ENCODE peak calls at places on chromosome 7, in four cellular contexts. I is trophoblast cell, S is HCT116, Y is IMR-90. G is an unnamed sample.

GRCh38 chr7:76393116-76394031 is 16.1 kb downstream of the SSC4D start:
- DNase-seq in I (peak; percentile 87), S (peak; percentile 71), Y (peak; percentile 71), G (peak; percentile 82)

GRCh38 chr7:157320607-157320979 is 16.2 kb upstream of the DNAJB6 start:
- DNase-seq in I (no peak), S (no peak), Y (peak; percentile 54), G (no peak)

GRCh38 chr7:2978403-2978802 is 65.3 kb downstream of the CARD11 start:
- DNase-seq in I (no peak), S (no peak), Y (no peak), G (no peak)

GRCh38 chr7:108581655-108582491 is 12.2 kb downstream of the DNAJB9 start:
- DNase-seq in I (peak; percentile 42), S (no peak), Y (no peak), G (peak; percentile 53)

GRCh38 chr7:24738577-24738976 is 18.7 kb downstream of the GSDME start:
- DNase-seq in I (no peak), S (no peak), Y (no peak), G (no peak)

GRCh38 chr7:20666444-20666843 is 51.0 kb downstream of the ABCB5 start:
- DNase-seq in I (no peak), S (no peak), Y (no peak), G (no peak)

GRCh38 chr7:123674399-123675091 is 18.9 kb downstream of the LMOD2 start:
- DNase-seq in I (no peak), S (no peak), Y (peak; percentile 13), G (no peak)

GRCh38 chr7:40804477-40805215 is 669.8 kb downstream of the SUGCT start:
- DNase-seq in I (no peak), S (no peak), Y (no peak), G (no peak)

GRCh38 chr7:132290021-132290420 is 286.2 kb downstream of the PLXNA4 start:
- DNase-seq in I (no peak), S (no peak), Y (no peak), G (no peak)

GRCh38 chr7:98619450-98620321 is 2.6 kb downstream of the NPTX2 start:
- DNase-seq in I (no peak), S (no peak), Y (peak; percentile 1), G (no peak)

GRCh38 chr7:98203964-98204605 is 7.2 kb upstream of the BHLHA15 start:
- DNase-seq in I (no peak), S (no peak), Y (no peak), G (no peak)

DNA sequence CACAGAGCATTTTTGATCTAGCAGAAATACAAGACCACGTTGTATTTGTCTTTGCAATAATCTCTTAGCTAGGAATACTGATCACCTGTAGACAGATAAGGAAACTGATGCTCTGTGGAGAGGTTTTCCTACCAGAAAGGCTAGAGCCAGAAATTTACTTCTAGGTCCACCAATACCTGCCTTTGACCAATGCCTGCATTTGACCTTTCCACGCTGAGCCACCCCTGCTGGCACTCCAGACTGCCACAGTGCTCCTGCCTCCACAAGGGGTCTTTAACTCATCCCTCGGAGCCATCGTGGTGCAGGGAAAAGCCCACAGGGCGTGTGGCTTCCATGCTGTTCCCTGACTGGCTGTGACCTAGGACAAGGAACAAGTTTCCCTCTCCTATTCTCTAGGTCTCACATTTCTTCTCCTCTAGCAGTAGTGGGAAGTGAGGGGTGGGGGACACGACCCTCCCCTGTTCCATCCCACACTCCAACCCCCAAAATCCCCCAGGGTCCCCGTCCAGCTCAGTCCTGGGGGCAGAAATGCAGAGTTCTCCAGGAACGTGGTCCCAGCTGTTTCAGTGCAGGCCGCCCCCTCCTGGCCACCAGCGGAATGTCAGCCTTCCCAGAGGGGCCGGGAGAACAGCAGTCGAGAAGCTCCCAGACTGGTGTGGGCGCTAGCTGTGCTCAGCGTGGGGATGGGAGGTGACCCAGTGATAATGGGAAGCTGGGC is 1.4 kb upstream of the ELN start:
- DNase-seq in I (peak; percentile 33), S (peak; percentile 31), Y (peak; percentile 46), G (peak; percentile 72)
- H2AFZ ChIP-seq in I (no peak overlapping the region), S (peak overlapping the region; percentile 87), Y (peak overlapping the region; percentile 80), G (no peak overlapping the region)

DNA sequence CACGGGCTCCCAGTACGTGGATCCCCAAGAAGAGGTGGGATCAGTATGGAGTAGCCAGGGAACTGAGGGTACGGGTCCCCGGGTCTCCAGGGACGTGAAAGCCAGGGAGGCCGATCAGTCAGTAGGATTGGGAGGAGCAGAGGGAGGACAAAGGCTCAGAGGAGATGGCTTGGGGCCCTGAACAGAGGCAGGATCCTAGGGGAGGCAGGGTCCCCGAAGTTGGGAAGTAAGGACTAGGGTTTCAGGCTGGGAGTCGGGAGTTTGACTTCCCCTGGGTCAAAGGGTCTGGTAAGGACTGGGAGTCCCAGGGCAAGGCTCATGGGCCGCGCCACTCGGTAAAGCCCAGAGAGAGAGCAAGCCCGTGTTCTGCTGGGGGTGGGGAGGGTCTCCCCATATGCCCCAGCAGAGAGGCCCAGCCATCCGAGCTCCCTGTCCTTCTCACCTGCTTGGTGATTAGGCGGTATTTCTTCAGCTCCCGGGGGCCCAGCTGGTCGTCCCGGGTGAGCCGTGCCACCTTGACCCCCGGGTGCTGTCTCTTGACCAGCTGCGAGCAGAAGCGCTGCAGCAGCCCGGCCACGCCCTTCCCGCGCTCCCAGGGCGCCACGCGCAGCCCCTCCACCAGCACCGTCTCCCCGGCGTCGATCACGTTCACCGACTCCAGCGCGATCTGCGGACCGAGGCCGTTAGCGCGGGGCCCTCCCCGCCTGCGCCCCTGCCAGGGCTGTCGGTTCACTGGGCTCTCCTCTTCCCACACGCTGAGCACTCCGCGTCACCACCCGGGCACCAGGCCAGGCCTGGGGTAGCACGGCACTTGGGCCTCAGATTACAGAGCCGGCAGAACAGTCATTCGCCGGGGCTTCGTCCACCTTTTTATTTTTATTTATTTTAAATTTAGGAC is 7.0 kb downstream of the NAT16 start:
- DNase-seq in I (no peak), S (no peak), Y (peak; percentile 71), G (peak; percentile 85)
- H3K27me3 ChIP-seq in I (peaks cover 62% of the 10 kb centered on the region), S (no peaks in the 10 kb centered on the region), Y (peaks cover 83% of the 10 kb centered on the region), G (peaks cover 73% of the 10 kb centered on the region)

DNA sequence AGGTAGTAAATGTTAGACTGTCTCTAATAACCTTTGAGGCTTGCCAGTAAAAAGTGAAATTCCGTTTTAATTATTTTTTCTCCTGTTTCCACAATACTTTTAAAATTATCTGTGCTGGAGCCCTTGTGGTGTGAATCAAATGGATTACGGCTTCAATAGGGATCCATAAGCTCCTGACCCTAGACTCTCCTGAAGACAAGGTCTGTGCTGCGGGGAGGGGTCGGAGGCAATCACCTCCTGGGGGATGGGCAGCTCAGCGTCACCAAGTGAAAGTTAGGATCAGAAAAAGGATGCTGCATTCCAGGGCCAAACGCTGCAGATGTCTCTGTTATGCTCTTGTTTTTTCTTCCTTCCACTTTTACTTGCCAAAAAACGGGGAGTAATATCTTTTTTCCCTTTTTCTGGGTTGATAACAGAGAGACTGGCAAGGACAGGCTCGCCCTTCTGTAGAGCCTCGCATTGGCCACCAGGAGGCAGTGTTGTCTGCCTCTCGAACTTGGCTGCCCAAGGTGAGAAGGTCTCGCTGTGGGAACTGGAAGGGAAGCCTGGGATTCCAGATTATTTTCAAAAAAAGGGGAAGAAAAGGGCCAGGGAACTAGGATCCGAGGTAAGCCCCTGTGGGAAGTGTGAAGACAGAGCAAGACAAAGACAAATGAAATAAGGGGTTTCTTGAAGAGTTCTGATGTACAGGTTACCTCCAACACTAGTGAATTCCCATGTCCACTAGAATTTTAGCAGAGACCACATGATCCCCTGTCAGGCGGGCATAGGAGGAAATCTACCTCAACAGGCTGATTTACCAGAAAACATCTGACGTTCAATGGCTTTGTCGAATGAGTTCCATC is 621.9 kb downstream of the ACTR3B start:
- DNase-seq in I (peak; percentile 42), S (no peak), Y (no peak), G (no peak)
- H2AFZ ChIP-seq in I (no peak overlapping the region), S (no peak overlapping the region), Y (no peak overlapping the region), G (no peak overlapping the region)

GRCh38 chr7:137469858-137470257 is 126.3 kb upstream of the PTN start:
- DNase-seq in I (no peak), S (no peak), Y (no peak), G (no peak)
- H3K27me3 ChIP-seq in I (no peaks in the 10 kb centered on the region), S (no peaks in the 10 kb centered on the region), Y (no peaks in the 10 kb centered on the region), G (no peaks in the 10 kb centered on the region)

DNA sequence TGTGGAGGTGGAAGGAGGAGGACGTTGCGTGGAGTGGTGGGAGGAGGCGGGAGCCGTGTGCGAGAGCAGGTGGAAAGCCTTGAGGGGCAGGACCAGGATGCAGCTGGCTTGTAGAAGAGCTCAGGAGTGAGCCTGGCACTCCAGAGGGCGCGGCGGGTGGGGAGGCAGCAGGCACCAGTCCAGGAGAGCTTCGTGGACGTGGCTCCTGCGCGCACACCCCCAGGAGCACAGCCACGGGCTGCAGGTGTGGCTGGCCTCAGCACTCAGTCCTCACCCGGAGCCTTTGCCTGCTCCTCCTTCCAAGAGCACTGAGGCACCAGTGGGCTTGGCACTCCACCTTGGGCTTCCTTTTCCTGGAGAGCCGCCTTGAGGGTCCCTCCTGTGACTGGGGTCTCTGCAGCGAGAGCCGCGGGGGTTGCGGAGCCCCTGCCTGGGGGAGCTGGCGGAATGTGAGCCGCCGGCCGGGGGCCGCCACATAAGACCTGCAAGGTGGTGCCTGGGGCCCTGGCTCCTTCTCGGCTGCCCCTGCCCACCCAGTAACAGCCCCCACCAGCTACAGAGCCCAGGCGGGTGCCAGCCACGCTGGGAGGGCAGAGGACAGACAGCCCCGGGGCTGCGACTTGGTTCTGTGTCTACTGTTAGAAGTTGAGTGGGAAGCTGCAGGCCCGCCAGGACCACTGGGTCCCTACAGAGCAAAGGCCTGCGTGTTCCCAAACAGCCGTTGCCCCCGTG is 11.1 kb downstream of the MAFK start:
- DNase-seq in I (no peak), S (no peak), Y (no peak), G (no peak)
- H2AFZ ChIP-seq in I (no peak overlapping the region), S (no peak overlapping the region), Y (peak overlapping the region; percentile 58), G (no peak overlapping the region)

DNA sequence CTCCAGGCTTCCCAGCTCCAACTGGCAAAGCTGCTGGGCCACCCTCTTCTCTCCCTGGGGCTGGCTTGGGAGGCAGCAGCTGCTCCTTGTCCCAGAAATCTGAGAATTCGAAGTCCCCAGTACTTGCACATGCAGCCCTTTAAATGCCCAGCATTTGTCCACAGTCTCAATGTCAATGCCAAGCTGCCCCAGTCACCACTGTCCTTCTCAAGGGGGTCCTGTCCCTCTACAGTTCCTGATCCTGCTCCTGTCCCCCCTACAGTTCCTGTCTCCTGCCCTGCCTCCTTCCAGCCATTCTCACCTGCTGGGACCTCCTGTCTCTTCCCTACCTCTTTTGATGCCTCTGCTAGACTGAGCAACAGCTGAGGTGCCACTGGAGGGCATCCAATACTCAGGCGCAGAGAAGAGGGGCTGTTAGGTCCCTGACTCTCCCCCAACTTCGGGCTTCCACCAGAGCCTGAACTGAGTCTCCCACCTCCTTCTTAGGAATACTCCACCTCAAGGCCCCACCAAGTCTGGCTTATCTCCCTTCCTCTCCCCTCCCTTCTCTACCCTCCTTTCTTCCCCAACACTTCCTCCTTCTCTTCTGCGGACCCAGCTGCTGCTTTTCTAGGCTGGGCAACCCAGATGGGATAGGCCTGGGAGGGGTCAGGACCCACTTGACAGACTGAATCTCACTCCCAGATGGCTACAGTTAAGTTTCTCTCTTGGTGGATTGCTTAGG is 4.7 kb upstream of the HOXA11 start:
- DNase-seq in I (no peak), S (no peak), Y (no peak), G (no peak)
- H3K27me3 ChIP-seq in I (peaks cover 89% of the 10 kb centered on the region), S (no peaks in the 10 kb centered on the region), Y (peaks cover 97% of the 10 kb centered on the region), G (no peaks in the 10 kb centered on the region)

GRCh38 chr7:136400877-136401276 is 423.7 kb upstream of the MTPN start:
- DNase-seq in I (no peak), S (no peak), Y (no peak), G (no peak)
- H2AFZ ChIP-seq in I (no peak overlapping the region), S (no peak overlapping the region), Y (no peak overlapping the region), G (peak overlapping the region; percentile 26)

GRCh38 chr7:48171190-48171589 is at the start of gene ABCA13:
- DNase-seq in I (no peak), S (no peak), Y (peak; percentile 43), G (no peak)
- H3K27me3 ChIP-seq in I (no peaks in the 10 kb centered on the region), S (no peaks in the 10 kb centered on the region), Y (no peaks in the 10 kb centered on the region), G (no peaks in the 10 kb centered on the region)